ENCODE peak calls at places on chromosomes 2 and 18, in five cellular contexts. C is adrenal gland, Z is esophagus squamous epithelium, X is lower leg skin, K is IMR-90. E is an unnamed sample.
A peak's percentile ranks its signal among the peaks of the same experiment; 100 is the strongest.

GRCh38 chr2:186456941-186457340 is 29.1 kb upstream of the ZC3H15 start:
- DNase-seq in K (peak; percentile 92), C (no peak), X (no peak), Z (no peak), E (no peak)

GRCh38 chr2:183232161-183232865 is 108.1 kb downstream of the NUP35 start:
- DNase-seq in Z (no peak), X (no peak), K (peak; percentile 11), C (no peak), E (no peak)

GRCh38 chr2:238873841-238874240 is 26.0 kb downstream of the TWIST2 start:
- DNase-seq in Z (no peak), X (peak; percentile 62), K (no peak), C (no peak), E (no peak)

GRCh38 chr18:58578835-58579560 is 49.9 kb downstream of the ALPK2 start:
- DNase-seq in X (no peak), C (no peak), K (peak; percentile 88), Z (no peak), E (no peak)

GRCh38 chr2:23595021-23595420 is 210.0 kb downstream of the KLHL29 start:
- DNase-seq in C (no peak), K (no peak), Z (no peak), X (no peak), E (no peak)

GRCh38 chr2:135701442-135701841 is 40.2 kb upstream of the UBXN4 start:
- DNase-seq in X (no peak), K (peak; percentile 79), Z (no peak), C (no peak), E (no peak)

GRCh38 chr18:68083131-68083530 is 566.6 kb upstream of the DSEL start:
- DNase-seq in X (no peak), C (no peak), K (peak; percentile 93), Z (no peak), E (no peak)

GRCh38 chr18:12599543-12599942 is 58.4 kb downstream of the SPIRE1 start:
- DNase-seq in K (no peak), C (no peak), Z (no peak), X (no peak), E (no peak)

GRCh38 chr2:67006373-67006960 is 390.7 kb upstream of the ETAA1 start:
- DNase-seq in C (no peak), K (no peak), Z (no peak), X (no peak), E (no peak)

GRCh38 chr2:42793314-42794270 is 1.2 kb upstream of the HAAO start:
- DNase-seq in X (peak; percentile 89), K (no peak), Z (no peak), C (no peak), E (peak; percentile 41)

GRCh38 chr2:9975328-9975727 is 23.8 kb downstream of the GRHL1 start:
- DNase-seq in Z (no peak), C (no peak), K (peak; percentile 83), X (no peak), E (no peak)

GRCh38 chr2:673615-674318 is 3.4 kb downstream of the TMEM18 start:
- DNase-seq in K (peak; percentile 63), C (no peak), X (peak; percentile 62), Z (no peak), E (no peak)

GRCh38 chr2:237157551-237158102 is 71.9 kb downstream of the COPS8 start:
- DNase-seq in C (no peak), X (no peak), Z (no peak), K (peak; percentile 74), E (no peak)

GRCh38 chr2:216551234-216551633 is 52.6 kb downstream of the RPL37A start:
- DNase-seq in Z (no peak), C (no peak), K (peak; percentile 88), X (no peak), E (no peak)

GRCh38 chr2:215668329-215668728 is 232.5 kb upstream of the FN1 start:
- DNase-seq in X (no peak), C (no peak), Z (no peak), K (no peak), E (no peak)

GRCh38 chr2:200507179-200507578 is 2.7 kb downstream of the KCTD18 start:
- DNase-seq in C (no peak), X (no peak), K (no peak), Z (no peak), E (no peak)

GRCh38 chr18:59848002-59848401 is 51.8 kb upstream of the PMAIP1 start:
- DNase-seq in X (no peak), Z (no peak), K (no peak), C (no peak), E (no peak)

GRCh38 chr18:59704146-59704545 is 6.9 kb upstream of the CCBE1 start:
- DNase-seq in X (no peak), C (no peak), K (no peak), Z (no peak), E (no peak)

GRCh38 chr2:238427435-238428162 is 872 bp downstream of the ASB1 start:
- DNase-seq in Z (no peak), X (peak; percentile 86), C (no peak), K (peak; percentile 15), E (no peak)

GRCh38 chr2:60958800-60959199 is 58.7 kb upstream of the PEX13 start:
- DNase-seq in C (no peak), K (peak; percentile 85), X (no peak), Z (no peak), E (no peak)

GRCh38 chr2:30255026-30255425 is 23.7 kb downstream of the LBH start:
- DNase-seq in C (no peak), X (peak; percentile 79), K (no peak), Z (no peak), E (no peak)

GRCh38 chr18:4074647-4075046 is 380.5 kb downstream of the DLGAP1 start:
- DNase-seq in K (peak; percentile 26), C (no peak), X (no peak), Z (no peak), E (no peak)

GRCh38 chr2:59074071-59074470 is 832.9 kb upstream of the FANCL start:
- DNase-seq in Z (no peak), X (no peak), K (no peak), C (no peak), E (no peak)

GRCh38 chr2:232486558-232487384 is 863 bp downstream of the ECEL1 start:
- DNase-seq in K (no peak), X (no peak), C (no peak), Z (no peak), E (no peak)
- H3K4me3 ChIP-seq in K (no peak overlapping the region), X (no peak overlapping the region), C (peak overlapping the region; percentile 29), Z (peak overlapping the region; percentile 28), E (no peak overlapping the region)

DNA sequence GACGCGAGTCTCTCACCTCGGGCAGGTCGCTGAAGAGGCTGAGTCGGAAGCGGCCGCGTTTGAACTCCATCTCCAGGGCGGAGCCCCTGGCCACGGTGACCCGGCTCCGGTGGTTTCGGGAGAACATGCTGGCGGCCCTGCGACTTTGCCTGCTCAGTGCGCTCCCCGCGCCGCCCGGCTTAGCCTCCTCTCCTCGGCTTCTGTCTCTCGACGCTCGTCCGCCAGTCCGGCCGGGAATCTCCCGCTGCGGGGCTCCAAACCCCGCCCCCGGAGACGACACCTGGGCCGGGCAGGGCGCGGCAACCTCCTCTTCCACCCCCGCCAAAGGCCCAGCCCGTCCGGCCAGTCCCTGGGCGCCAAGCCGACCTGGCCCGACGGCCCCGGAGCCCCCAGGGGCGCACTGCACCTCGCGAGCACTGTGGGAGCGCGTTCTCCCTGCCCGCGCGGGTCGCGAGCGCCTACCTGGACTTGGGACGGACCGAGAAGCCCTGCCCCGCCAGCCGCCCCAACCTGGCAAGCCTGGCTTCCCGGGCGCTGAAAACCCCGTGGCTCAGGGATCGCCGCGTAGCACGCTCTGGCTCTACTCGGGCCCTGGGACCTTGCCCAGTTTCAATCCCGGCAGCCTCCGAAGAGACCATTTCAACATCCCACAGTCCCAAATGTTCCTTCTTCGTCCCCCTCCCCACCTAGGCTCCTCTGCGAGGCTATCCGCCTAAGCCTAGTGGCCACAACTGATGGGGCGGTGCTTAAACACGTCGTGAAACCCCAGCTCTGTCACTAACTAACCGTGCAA is at the start of gene RTKN:
- DNase-seq in Z (no peak), X (peak; percentile 89), C (no peak), K (no peak), E (peak; percentile 29)
- TF ChIP-seq POLR2A in Z (peak; percentile 10), X (no peak), C (no peak), K (no peak), E (no peak)

GRCh38 chr2:219140726-219141125 is 19.9 kb downstream of the NHEJ1 start:
- DNase-seq in Z (no peak), X (no peak), C (no peak), K (no peak), E (no peak)

DNA sequence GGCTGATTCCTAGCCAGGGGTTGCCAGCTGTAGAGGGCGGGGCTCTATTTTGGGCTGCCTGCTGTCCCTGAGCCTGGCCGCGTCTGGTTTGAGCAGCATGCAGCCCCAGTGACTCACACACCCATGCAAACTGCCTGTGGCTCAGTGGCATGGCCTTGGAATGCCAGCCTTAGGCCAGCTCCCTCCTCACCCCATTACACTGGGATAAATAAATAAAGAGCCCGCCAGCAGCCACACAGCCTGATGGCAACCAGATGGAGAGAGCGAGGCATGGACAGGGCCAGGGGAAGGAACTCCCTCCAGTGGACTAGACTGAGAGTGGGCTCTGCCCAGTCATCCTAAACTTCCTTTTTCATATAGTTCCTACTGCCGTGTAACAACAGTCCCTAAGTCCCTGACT is 18.3 kb downstream of the NHEJ1 start:
- DNase-seq in K (peak; percentile 67), C (peak; percentile 86), X (no peak), Z (no peak), E (no peak)
- TF ChIP-seq CTCF in K (peak; percentile 33), C (peak; percentile 27), X (no peak), Z (no peak), E (no peak)

GRCh38 chr2:189629553-189630453 is 31.5 kb upstream of the ASNSD1 start:
- DNase-seq in X (no peak), Z (no peak), K (peak; percentile 43), C (no peak), E (no peak)

GRCh38 chr2:189631849-189632248 is 29.4 kb upstream of the ASNSD1 start:
- DNase-seq in K (no peak), X (no peak), C (no peak), Z (no peak), E (no peak)

GRCh38 chr2:189635353-189635752 is 25.9 kb upstream of the ASNSD1 start:
- DNase-seq in K (no peak), X (no peak), Z (no peak), C (no peak), E (no peak)

GRCh38 chr2:189628817-189629552 is 32.3 kb upstream of the ASNSD1 start:
- DNase-seq in C (no peak), K (no peak), Z (no peak), X (no peak), E (no peak)

GRCh38 chr2:189633392-189633811 is 27.9 kb upstream of the ASNSD1 start:
- DNase-seq in C (no peak), X (no peak), Z (no peak), K (no peak), E (no peak)
- H3K4me3 ChIP-seq in C (no peak overlapping the region), X (no peak overlapping the region), Z (no peak overlapping the region), K (no peak overlapping the region), E (no peak overlapping the region)

GRCh38 chr2:219571311-219572236 is at the start of gene OBSL1:
- DNase-seq in C (peak; percentile 92), K (peak; percentile 70), X (peak; percentile 91), Z (no peak), E (peak; percentile 23)
- TF ChIP-seq POLR2A in C (peak; percentile 51), K (no peak), X (no peak), Z (no peak), E (no peak)

E was measured in tibial nerve.